ENCODE peak calls at places on chromosomes 5 and 9, in ten cellular contexts. K is AG10803; V is CD8-positive, alpha-beta memory T cell; L is upper lobe of right lung; P is stimulated activated CD8-positive, alpha-beta memory T cell treated with anti-CD3 and anti-CD28 coated beads, Interleukin-15, amount 100 ng/mL, for 4 hours; M is GF-D8; S is T-helper 9 cell; E is T-helper 1 cell; I is RCC 7860; X is naive thymus-derived CD8-positive, alpha-beta T cell. O is an unnamed sample.

GRCh38 chr5:42995152-42995751 is 44.9 kb downstream of the ANXA2R start:
- DNase-seq in K (peak), M (no peak), P (no peak), L (no peak), E (no peak), X (peak), I (no peak), V (no peak), S (no peak), O (no peak)

GRCh38 chr9:98750396-98751060 is 41.8 kb upstream of the GABBR2 start:
- DNase-seq in V (no peak), I (no peak), M (no peak), X (no peak), K (no peak), S (no peak), P (no peak), E (no peak), L (no peak), O (no peak)

GRCh38 chr5:10576121-10576789 is 12.4 kb downstream of the ANKRD33B start:
- DNase-seq in E (no peak), S (no peak), P (no peak), L (no peak), I (no peak), M (no peak), X (no peak), K (no peak), V (no peak), O (no peak)

GRCh38 chr9:34524349-34524748 is 1.6 kb upstream of the ENHO start:
- DNase-seq in S (no peak), X (no peak), K (no peak), P (no peak), M (no peak), V (no peak), E (no peak), L (no peak), I (no peak), O (no peak)

GRCh38 chr9:92749934-92750315 is 14.7 kb downstream of the BICD2 start:
- DNase-seq in V (no peak), E (no peak), I (no peak), M (no peak), S (no peak), K (peak), L (no peak), X (no peak), P (no peak), O (no peak)

GRCh38 chr9:136354592-136355085 is 8.9 kb downstream of the DNLZ start:
- DNase-seq in S (no peak), K (peak), M (no peak), V (no peak), X (no peak), P (no peak), E (no peak), L (no peak), I (peak), O (no peak)

GRCh38 chr5:14743601-14744295 is 79.2 kb downstream of the OTULIN start:
- DNase-seq in V (no peak), E (no peak), S (no peak), P (no peak), I (no peak), M (no peak), K (peak), L (no peak), X (no peak), O (no peak)

GRCh38 chr9:81047280-81047679 is 642.1 kb downstream of the TLE1 start:
- DNase-seq in I (no peak), P (no peak), L (no peak), V (no peak), S (no peak), X (no peak), M (no peak), E (no peak), K (no peak), O (no peak)

GRCh38 chr9:81685763-81686613 is 3.4 kb downstream of the TLE1 start:
- DNase-seq in X (no peak), K (peak), L (no peak), V (no peak), I (no peak), E (no peak), S (no peak), M (no peak), P (no peak), O (no peak)

GRCh38 chr5:166493627-166494026 is 1797.8 kb upstream of the WWC1 start:
- DNase-seq in X (no peak), M (no peak), K (no peak), E (no peak), V (no peak), L (no peak), P (no peak), S (no peak), I (no peak), O (no peak)

GRCh38 chr5:177312649-177313181 is 1.0 kb upstream of the MXD3 start:
- DNase-seq in V (no peak), M (no peak), E (no peak), K (no peak), L (no peak), I (peak), P (no peak), S (no peak), X (no peak), O (peak)

GRCh38 chr9:132794730-132795380 is 83.2 kb downstream of the AK8 start:
- DNase-seq in L (no peak), X (no peak), K (no peak), P (no peak), E (no peak), V (no peak), I (no peak), S (no peak), M (no peak), O (no peak)

GRCh38 chr9:131347376-131348020 is 46.4 kb upstream of the PRRC2B start:
- DNase-seq in K (no peak), E (no peak), I (no peak), S (no peak), L (peak), X (no peak), M (no peak), V (no peak), P (no peak), O (no peak)

GRCh38 chr5:57315941-57316340 is 142.1 kb downstream of the GPBP1 start:
- DNase-seq in K (no peak), S (no peak), X (no peak), L (no peak), I (no peak), V (no peak), E (no peak), M (no peak), P (no peak), O (no peak)

GRCh38 chr5:88746438-88746882 is 136.5 kb downstream of the MEF2C start:
- DNase-seq in P (no peak), L (no peak), M (no peak), I (no peak), S (no peak), K (no peak), X (no peak), E (no peak), V (no peak), O (no peak)

GRCh38 chr9:115202960-115203751 is 85.2 kb upstream of the TNC start:
- DNase-seq in K (peak), E (no peak), M (no peak), P (no peak), V (no peak), S (no peak), X (no peak), L (no peak), I (peak), O (no peak)

GRCh38 chr9:130331573-130331972 is 66.0 kb downstream of the HMCN2 start:
- DNase-seq in S (no peak), V (no peak), K (peak), L (peak), X (no peak), E (no peak), M (no peak), P (no peak), I (no peak), O (no peak)

GRCh38 chr9:133572821-133573361 is 36.3 kb downstream of the FAM163B start:
- DNase-seq in I (no peak), M (no peak), P (no peak), E (no peak), S (no peak), K (peak), L (peak), V (no peak), X (no peak), O (no peak)

GRCh38 chr5:141495456-141495811 is 6.6 kb downstream of the PCDHGC5 start:
- DNase-seq in K (no peak), P (no peak), I (no peak), E (no peak), L (no peak), V (no peak), S (no peak), M (no peak), X (no peak), O (no peak)

GRCh38 chr5:142024771-142025304 is 12.0 kb upstream of the GNPDA1 start:
- DNase-seq in V (peak), I (peak), L (peak), E (peak), M (peak), P (peak), X (peak), K (peak), S (peak), O (peak)

GRCh38 chr5:64977779-64978178 is 209.0 kb downstream of the CWC27 start:
- DNase-seq in K (peak), P (no peak), V (no peak), E (no peak), L (no peak), I (peak), M (no peak), S (no peak), X (no peak), O (no peak)

GRCh38 chr9:134236001-134236421 is 71.6 kb upstream of the RNU6ATAC start:
- DNase-seq in S (no peak), E (no peak), L (no peak), I (no peak), K (no peak), M (no peak), X (no peak), V (no peak), P (no peak), O (no peak)

GRCh38 chr5:145110826-145111225 is 724.3 kb downstream of the PRELID2 start:
- DNase-seq in P (no peak), E (no peak), X (no peak), L (no peak), S (no peak), K (no peak), M (no peak), I (no peak), V (no peak), O (no peak)

GRCh38 chr5:112479418-112479817 is 60.3 kb upstream of the EPB41L4A start:
- DNase-seq in X (no peak), P (no peak), I (no peak), M (no peak), L (no peak), V (no peak), S (no peak), E (no peak), K (peak), O (no peak)

GRCh38 chr5:171736976-171737848 is 48.4 kb upstream of the SMIM23 start:
- DNase-seq in E (no peak), M (no peak), I (no peak), L (peak), X (no peak), P (no peak), V (no peak), S (no peak), K (peak), O (no peak)

GRCh38 chr5:56190500-56190899 is 42.6 kb downstream of the ANKRD55 start:
- DNase-seq in P (no peak), K (peak), S (no peak), M (no peak), L (no peak), V (no peak), E (no peak), X (peak), I (peak), O (no peak)

GRCh38 chr9:109060235-109060634 is 46.9 kb upstream of the CTNNAL1 start:
- DNase-seq in X (no peak), E (no peak), P (no peak), I (no peak), V (no peak), M (no peak), S (no peak), L (no peak), K (no peak), O (no peak)

GRCh38 chr5:61010759-61011460 is 65.9 kb downstream of the NDUFAF2 start:
- DNase-seq in K (no peak), S (no peak), P (no peak), V (no peak), M (no peak), L (no peak), X (no peak), I (no peak), E (no peak), O (no peak)

GRCh38 chr5:113264061-113264460 is 170.7 kb downstream of the TSSK1B start:
- DNase-seq in X (no peak), I (peak), S (no peak), L (no peak), V (no peak), E (no peak), M (no peak), K (no peak), P (no peak), O (no peak)

GRCh38 chr9:136829412-136829811 is 12.9 kb upstream of the AJM1 start:
- DNase-seq in I (no peak), S (no peak), X (no peak), K (no peak), L (no peak), E (no peak), V (no peak), M (no peak), P (no peak), O (no peak)

GRCh38 chr5:83721878-83722779 is 1.5 kb upstream of the HAPLN1 start:
- DNase-seq in X (no peak), K (peak), I (peak), E (no peak), V (no peak), S (no peak), M (no peak), P (no peak), L (peak), O (no peak)

GRCh38 chr5:27437594-27438200 is 399.3 kb upstream of the CDH9 start:
- DNase-seq in S (no peak), I (peak), L (no peak), K (no peak), E (no peak), X (no peak), V (no peak), M (no peak), P (no peak), O (no peak)